ENCODE peak calls at places on chromosomes 3 and 15, in nine cellular contexts. F is fibroblast of lung, M is uterus, Z is AG04450, Y is upper lobe of left lung, E is BJ, N is NT2/D1, B is thyroid gland, K is HL-60. Q is an unnamed sample. For H3K27me3, the result is how much of the 10 kb centered on the place peaks cover.

GRCh38 chr15:90836296-90836871 is 32.0 kb upstream of the FURIN start:
- DNase-seq in F (peak), M (no peak), Z (peak), Y (no peak), E (no peak), N (no peak), B (no peak), K (no peak), Q (peak)

GRCh38 chr3:83460051-83460450 is 1498.7 kb upstream of the CADM2 start:
- DNase-seq in F (no peak), M (no peak), Z (no peak), Y (no peak), E (no peak), N (no peak), B (no peak), K (no peak), Q (no peak)

GRCh38 chr3:1092771-1093170 is at the start of gene CNTN6:
- DNase-seq in F (peak), M (no peak), Z (no peak), Y (no peak), E (no peak), N (peak), B (peak), K (no peak), Q (peak)

GRCh38 chr3:37537914-37538691 is 323.6 kb upstream of the CTDSPL start:
- DNase-seq in F (peak), M (peak), Z (no peak), Y (peak), E (no peak), N (no peak), B (no peak), K (no peak), Q (no peak)

GRCh38 chr3:134342269-134342668 is 32.0 kb downstream of the AMOTL2 start:
- DNase-seq in F (no peak), M (no peak), Z (no peak), Y (no peak), E (no peak), N (no peak), B (no peak), K (no peak), Q (no peak)

GRCh38 chr3:129481783-129482332 is 41.8 kb downstream of the IFT122 start:
- DNase-seq in F (peak), M (peak), Z (no peak), Y (peak), E (no peak), N (no peak), B (peak), K (no peak), Q (no peak)

GRCh38 chr15:43376017-43376705 is 5.3 kb downstream of the TUBGCP4 start:
- DNase-seq in F (peak), M (no peak), Z (no peak), Y (no peak), E (no peak), N (no peak), B (peak), K (no peak), Q (no peak)

GRCh38 chr3:42651248-42652091 is 2.0 kb upstream of the ZBTB47 start:
- DNase-seq in F (peak), M (no peak), Z (no peak), Y (no peak), E (peak), N (no peak), B (no peak), K (no peak), Q (peak)

GRCh38 chr15:93974804-93975481 is 256.4 kb upstream of the MCTP2 start:
- DNase-seq in F (peak), M (no peak), Z (peak), Y (no peak), E (no peak), N (peak), B (peak), K (no peak), Q (no peak)

GRCh38 chr3:38133557-38134405 is 3.1 kb downstream of the ACAA1 start:
- DNase-seq in F (no peak), M (no peak), Z (no peak), Y (no peak), E (no peak), N (no peak), B (peak), K (no peak), Q (no peak)

GRCh38 chr3:15218689-15219088 is 12.6 kb downstream of the CAPN7 start:
- DNase-seq in F (no peak), M (no peak), Z (no peak), Y (no peak), E (no peak), N (no peak), B (no peak), K (no peak), Q (no peak)

GRCh38 chr3:177401375-177401774 is 204.1 kb upstream of the TBL1XR1 start:
- DNase-seq in F (no peak), M (no peak), Z (no peak), Y (no peak), E (no peak), N (no peak), B (no peak), K (no peak), Q (no peak)

GRCh38 chr3:150721285-150722130 is 17.8 kb upstream of the ERICH6 start:
- DNase-seq in F (peak), M (no peak), Z (peak), Y (no peak), E (no peak), N (peak), B (peak), K (peak), Q (no peak)

GRCh38 chr15:89910891-89911626 is 1.7 kb downstream of the ARPIN start:
- DNase-seq in F (no peak), M (no peak), Z (no peak), Y (no peak), E (no peak), N (no peak), B (no peak), K (no peak), Q (no peak)

GRCh38 chr3:157070600-157070999 is 89.3 kb downstream of the CCNL1 start:
- DNase-seq in F (no peak), M (no peak), Z (no peak), Y (no peak), E (no peak), N (no peak), B (no peak), K (no peak), Q (no peak)

GRCh38 chr3:132283440-132283839 is 33.8 kb upstream of the ACP3 start:
- DNase-seq in F (peak), M (no peak), Z (no peak), Y (no peak), E (no peak), N (no peak), B (no peak), K (peak), Q (no peak)

GRCh38 chr15:70569718-70570231 is 193.6 kb downstream of the UACA start:
- DNase-seq in F (no peak), M (no peak), Z (no peak), Y (no peak), E (no peak), N (no peak), B (no peak), K (no peak), Q (no peak)

GRCh38 chr3:141498592-141499223 is 11.9 kb downstream of the RASA2 start:
- DNase-seq in F (no peak), M (no peak), Z (no peak), Y (no peak), E (no peak), N (no peak), B (peak), K (peak), Q (no peak)

GRCh38 chr3:65751123-65751700 is 287.5 kb downstream of the MAGI1 start:
- DNase-seq in F (peak), M (no peak), Z (no peak), Y (no peak), E (no peak), N (peak), B (peak), K (no peak), Q (no peak)

GRCh38 chr15:52262364-52262763 is 33.2 kb downstream of the MYO5C start:
- DNase-seq in F (no peak), M (no peak), Z (no peak), Y (no peak), E (no peak), N (no peak), B (no peak), K (no peak), Q (no peak)

GRCh38 chr15:42581272-42581730 is 5.9 kb downstream of the STARD9 start:
- DNase-seq in F (peak), M (peak), Z (no peak), Y (peak), E (no peak), N (peak), B (peak), K (no peak), Q (peak)

GRCh38 chr15:37900286-37901221 is 33.9 kb upstream of the TMCO5A start:
- DNase-seq in F (no peak), M (no peak), Z (peak), Y (no peak), E (no peak), N (no peak), B (no peak), K (no peak), Q (no peak)

GRCh38 chr3:112464264-112464663 is 35.0 kb downstream of the BTLA start:
- DNase-seq in F (no peak), M (no peak), Z (no peak), Y (no peak), E (no peak), N (no peak), B (no peak), K (no peak), Q (no peak)

GRCh38 chr3:161250116-161250515 is 29.0 kb downstream of the NMD3 start:
- DNase-seq in F (no peak), M (no peak), Z (no peak), Y (no peak), E (no peak), N (no peak), B (no peak), K (no peak), Q (no peak)

GRCh38 chr3:152350139-152350538 is 81.4 kb downstream of the MBNL1 start:
- DNase-seq in F (no peak), M (no peak), Z (no peak), Y (no peak), E (no peak), N (no peak), B (no peak), K (no peak), Q (no peak)

GRCh38 chr3:54146383-54147239 is 24.3 kb downstream of the CACNA2D3 start:
- DNase-seq in F (no peak), M (no peak), Z (no peak), Y (peak), E (no peak), N (no peak), B (peak), K (no peak), Q (no peak)

GRCh38 chr15:59892995-59893394 is 111.1 kb upstream of the FOXB1 start:
- DNase-seq in F (no peak), M (no peak), Z (no peak), Y (no peak), E (no peak), N (no peak), B (no peak), K (no peak), Q (no peak)

GRCh38 chr3:17444865-17445264 is 297.6 kb downstream of the TBC1D5 start:
- DNase-seq in F (peak), M (no peak), Z (no peak), Y (no peak), E (no peak), N (no peak), B (no peak), K (no peak), Q (no peak)

GRCh38 chr3:177516130-177517011 is 319.1 kb upstream of the TBL1XR1 start:
- DNase-seq in F (peak), M (peak), Z (peak), Y (peak), E (peak), N (no peak), B (peak), K (no peak), Q (peak)

GRCh38 chr3:13123765-13124164 is 50.5 kb upstream of the IQSEC1 start:
- DNase-seq in F (no peak), M (no peak), Z (no peak), Y (no peak), E (no peak), N (no peak), B (no peak), K (no peak), Q (no peak)

GRCh38 chr15:45644437-45644836 is 9.6 kb downstream of the SQOR start:
- DNase-seq in F (no peak), M (no peak), Z (no peak), Y (no peak), E (no peak), N (no peak), B (no peak), K (no peak), Q (no peak)

GRCh38 chr3:97932387-97932801 is 39.8 kb downstream of the RIOX2 start:
- DNase-seq in F (peak), M (no peak), Z (no peak), Y (no peak), E (no peak), N (no peak), B (no peak), K (no peak), Q (no peak)

DNA sequence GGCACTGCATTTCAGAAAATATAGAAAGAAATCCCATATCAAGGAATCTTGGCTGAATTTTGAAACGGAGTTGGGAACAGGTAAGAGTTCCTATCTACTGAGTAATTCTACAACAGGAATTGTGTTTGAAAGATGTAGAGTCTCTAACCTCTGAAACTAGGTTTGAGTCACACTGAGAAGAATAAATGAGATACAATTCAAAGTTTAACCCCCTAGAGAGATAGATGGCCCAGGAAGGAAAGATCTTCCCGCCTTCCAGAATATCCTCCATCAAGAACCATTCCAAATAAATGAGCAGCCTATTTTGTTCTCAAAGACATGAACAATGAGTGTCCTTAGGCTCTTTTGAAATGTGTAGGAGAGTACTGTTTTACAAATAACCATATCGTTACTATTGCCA is 2.9 kb upstream of the ANP32A start:
- DNase-seq in F (no peak), M (no peak), Z (no peak), Y (no peak), E (no peak), N (peak), B (no peak), K (no peak), Q (no peak)
- H3K27me3 ChIP-seq in F (under half), M (under half), Z (under half), Y (under half), E (under half), N (under half), B (under half), K (under half), Q (under half)

GRCh38 chr3:124420392-124420791 is 309.9 kb upstream of the UMPS start:
- DNase-seq in F (no peak), M (no peak), Z (no peak), Y (no peak), E (no peak), N (no peak), B (no peak), K (no peak), Q (no peak)
- H3K27me3 ChIP-seq in F (under half), M (under half), Z (under half), Y (under half), E (under half), N (under half), B (under half), K (under half), Q (under half)

DNA sequence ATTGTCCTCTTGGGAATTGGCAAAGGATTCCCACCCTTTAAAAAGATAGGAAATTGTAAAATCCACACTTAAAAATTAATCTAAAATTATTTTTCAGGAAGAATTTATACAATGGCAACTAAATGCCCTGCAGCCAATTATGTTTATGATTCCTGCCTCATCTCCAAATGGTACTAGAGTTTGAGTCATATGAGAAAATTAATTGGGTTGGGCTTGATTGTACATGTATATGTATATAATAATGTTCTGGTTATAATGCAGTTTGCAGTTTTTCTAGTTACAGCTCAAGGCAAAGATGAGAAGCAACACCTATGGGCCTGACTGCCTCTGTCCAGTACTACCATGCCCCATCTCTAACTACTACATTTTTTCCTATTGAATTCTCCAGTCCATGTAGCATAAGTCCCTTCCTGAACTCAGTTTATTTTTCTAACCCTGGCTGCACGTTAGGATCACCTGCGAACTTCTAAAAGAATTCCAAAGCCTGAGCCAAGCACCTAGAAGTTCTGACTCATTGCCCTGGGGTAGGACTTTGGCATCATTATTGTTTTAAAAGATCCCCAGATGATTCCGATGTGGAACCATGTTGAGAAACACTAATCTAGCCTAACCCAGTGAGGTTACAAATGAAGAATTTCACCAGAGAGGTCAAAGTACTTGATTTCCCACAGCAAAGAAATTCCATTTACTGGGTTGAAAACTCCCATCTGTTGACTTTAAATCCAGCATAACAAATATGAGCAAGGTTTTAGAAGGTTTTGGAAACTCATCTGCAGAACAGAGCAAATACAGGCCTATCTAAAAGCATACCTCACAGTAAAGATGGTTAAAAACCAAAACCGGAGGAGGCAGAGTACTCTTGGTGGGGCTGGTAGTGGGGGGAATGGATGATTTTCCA is 19.4 kb downstream of the TGFBR2 start:
- DNase-seq in F (peak), M (no peak), Z (peak), Y (no peak), E (peak), N (no peak), B (no peak), K (no peak), Q (no peak)
- H3K27me3 ChIP-seq in F (under half), M (under half), Z (under half), Y (under half), E (under half), N (under half), B (under half), K (under half), Q (under half)

GRCh38 chr15:55739641-55740040 is 3.3 kb downstream of the PRTG start:
- DNase-seq in F (no peak), M (no peak), Z (no peak), Y (no peak), E (no peak), N (no peak), B (no peak), K (no peak), Q (no peak)
- H3K27me3 ChIP-seq in F (under half), M (under half), Z (under half), Y (under half), E (under half), N (under half), B (under half), K (under half), Q (under half)

DNA sequence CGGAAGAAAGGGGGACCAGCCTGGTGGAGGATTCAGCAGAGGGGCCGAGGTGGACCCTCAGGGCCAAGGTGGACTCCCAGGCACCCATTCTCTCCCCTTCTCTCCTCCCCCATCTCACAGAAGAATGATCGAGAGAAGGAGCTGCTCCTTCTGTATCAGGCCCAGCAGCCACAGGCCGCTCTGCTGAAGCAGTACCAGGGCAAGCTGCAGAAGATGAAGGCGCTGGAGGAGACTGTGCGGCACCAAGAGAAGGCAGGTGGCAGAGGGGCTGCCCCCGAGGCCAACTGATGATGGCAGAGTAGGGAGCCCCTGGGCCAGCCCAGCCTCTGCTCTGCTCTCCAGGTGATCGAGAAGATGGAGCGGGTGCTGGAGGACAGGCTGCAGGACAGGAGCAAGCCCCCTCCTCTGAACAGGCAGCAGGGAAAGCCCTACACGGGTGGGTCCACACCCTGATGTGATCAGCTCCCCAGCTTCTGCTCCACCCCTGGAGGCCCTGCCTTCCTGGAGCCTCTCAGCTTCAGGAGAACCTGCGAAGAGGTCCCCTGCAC is 36.5 kb downstream of the CYP11A1 start:
- DNase-seq in F (no peak), M (no peak), Z (no peak), Y (peak), E (no peak), N (no peak), B (no peak), K (no peak), Q (no peak)
- H3K27me3 ChIP-seq in F (under half), M (under half), Z (under half), Y (under half), E (under half), N (under half), B (under half), K (under half), Q (under half)

Q was measured in kidney epithelial cell.